ENCODE peak calls at places on chromosomes 5 and 9, in four cellular contexts. One of them, this sample, is unnamed.

GRCh38 chr9:110410926-110411325 is 73.3 kb upstream of the TXNDC8 start:
- DNase-seq in GM12878: no peak
- DNase-seq in K562: no peak
- DNase-seq in HepG2: no peak
- DNase-seq in this sample: no peak

GRCh38 chr9:125966456-125966855 is 219.3 kb downstream of the PBX3 start:
- DNase-seq in GM12878: no peak
- DNase-seq in K562: no peak
- DNase-seq in HepG2: no peak
- DNase-seq in this sample: no peak

GRCh38 chr5:36751881-36752280 is 124.7 kb upstream of the NIPBL start:
- DNase-seq in GM12878: no peak
- DNase-seq in K562: peak
- DNase-seq in HepG2: no peak
- DNase-seq in this sample: peak

GRCh38 chr9:38068616-38068865 is 486 bp downstream of the SHB start:
- DNase-seq in GM12878: no peak
- DNase-seq in K562: peak
- DNase-seq in HepG2: no peak
- DNase-seq in this sample: no peak

GRCh38 chr5:156474251-156474650 is 147.3 kb downstream of the SGCD start:
- DNase-seq in GM12878: no peak
- DNase-seq in K562: no peak
- DNase-seq in HepG2: no peak
- DNase-seq in this sample: no peak

GRCh38 chr9:133054194-133054890 is 7.4 kb upstream of the CEL start:
- DNase-seq in GM12878: no peak
- DNase-seq in K562: no peak
- DNase-seq in HepG2: no peak
- DNase-seq in this sample: no peak

GRCh38 chr5:143248822-143249579 is 154.5 kb downstream of the NR3C1 start:
- DNase-seq in GM12878: no peak
- DNase-seq in K562: peak
- DNase-seq in HepG2: peak
- DNase-seq in this sample: no peak

GRCh38 chr9:120867676-120868338 is 9.2 kb downstream of the PHF19 start:
- DNase-seq in GM12878: no peak
- DNase-seq in K562: no peak
- DNase-seq in HepG2: no peak
- DNase-seq in this sample: no peak

GRCh38 chr5:52794519-52794918 is 6.8 kb downstream of the ITGA1 start:
- DNase-seq in GM12878: no peak
- DNase-seq in K562: no peak
- DNase-seq in HepG2: peak
- DNase-seq in this sample: no peak

GRCh38 chr9:103364753-103365152 is 369.6 kb downstream of the CYLC2 start:
- DNase-seq in GM12878: no peak
- DNase-seq in K562: no peak
- DNase-seq in HepG2: no peak
- DNase-seq in this sample: no peak

GRCh38 chr9:6307551-6308096 is 20.6 kb upstream of the TPD52L3 start:
- DNase-seq in GM12878: no peak
- DNase-seq in K562: no peak
- DNase-seq in HepG2: no peak
- DNase-seq in this sample: no peak

GRCh38 chr5:43066799-43067741 is 27.0 kb upstream of the ANXA2R start:
- DNase-seq in GM12878: peak
- DNase-seq in K562: peak
- DNase-seq in HepG2: peak
- DNase-seq in this sample: peak

GRCh38 chr5:43066231-43066798 is 26.2 kb upstream of the ANXA2R start:
- DNase-seq in GM12878: peak
- DNase-seq in K562: peak
- DNase-seq in HepG2: peak
- DNase-seq in this sample: peak

GRCh38 chr5:43061352-43061751 is 21.2 kb upstream of the ANXA2R start:
- DNase-seq in GM12878: no peak
- DNase-seq in K562: no peak
- DNase-seq in HepG2: no peak
- DNase-seq in this sample: no peak

GRCh38 chr5:43065384-43066230 is 25.5 kb upstream of the ANXA2R start:
- DNase-seq in GM12878: no peak
- DNase-seq in K562: no peak
- DNase-seq in HepG2: no peak
- DNase-seq in this sample: peak

DNA sequence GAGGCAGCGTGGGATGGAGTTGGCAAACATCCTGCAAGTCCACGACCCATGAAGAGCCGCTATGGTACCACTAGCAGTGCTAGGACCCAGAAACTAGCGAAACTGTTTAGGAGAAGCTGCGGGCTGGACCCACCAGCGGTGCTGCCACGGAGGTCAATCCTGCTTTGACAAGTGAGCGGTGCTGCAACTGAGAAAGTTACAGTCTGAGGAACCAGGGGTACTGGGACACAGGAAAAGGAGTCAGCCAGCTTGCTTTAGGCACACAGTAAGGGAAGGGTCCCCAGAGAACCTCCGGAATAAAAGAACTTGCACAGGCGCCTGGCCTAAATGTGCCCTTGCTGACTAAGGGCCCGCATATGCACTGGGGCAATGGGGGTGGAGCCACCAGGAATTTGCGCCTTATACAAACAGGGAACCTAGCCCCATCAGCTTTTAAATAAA is 23.6 kb upstream of the ANXA2R start:
- DNase-seq in GM12878: no peak
- DNase-seq in K562: no peak
- DNase-seq in HepG2: no peak
- DNase-seq in this sample: peak
- TF ChIP-seq CREB1 in GM12878: no peak
- TF ChIP-seq CREB1 in K562: no peak
- TF ChIP-seq CREB1 in HepG2: no peak
- TF ChIP-seq CREB1 in this sample: no peak

DNA sequence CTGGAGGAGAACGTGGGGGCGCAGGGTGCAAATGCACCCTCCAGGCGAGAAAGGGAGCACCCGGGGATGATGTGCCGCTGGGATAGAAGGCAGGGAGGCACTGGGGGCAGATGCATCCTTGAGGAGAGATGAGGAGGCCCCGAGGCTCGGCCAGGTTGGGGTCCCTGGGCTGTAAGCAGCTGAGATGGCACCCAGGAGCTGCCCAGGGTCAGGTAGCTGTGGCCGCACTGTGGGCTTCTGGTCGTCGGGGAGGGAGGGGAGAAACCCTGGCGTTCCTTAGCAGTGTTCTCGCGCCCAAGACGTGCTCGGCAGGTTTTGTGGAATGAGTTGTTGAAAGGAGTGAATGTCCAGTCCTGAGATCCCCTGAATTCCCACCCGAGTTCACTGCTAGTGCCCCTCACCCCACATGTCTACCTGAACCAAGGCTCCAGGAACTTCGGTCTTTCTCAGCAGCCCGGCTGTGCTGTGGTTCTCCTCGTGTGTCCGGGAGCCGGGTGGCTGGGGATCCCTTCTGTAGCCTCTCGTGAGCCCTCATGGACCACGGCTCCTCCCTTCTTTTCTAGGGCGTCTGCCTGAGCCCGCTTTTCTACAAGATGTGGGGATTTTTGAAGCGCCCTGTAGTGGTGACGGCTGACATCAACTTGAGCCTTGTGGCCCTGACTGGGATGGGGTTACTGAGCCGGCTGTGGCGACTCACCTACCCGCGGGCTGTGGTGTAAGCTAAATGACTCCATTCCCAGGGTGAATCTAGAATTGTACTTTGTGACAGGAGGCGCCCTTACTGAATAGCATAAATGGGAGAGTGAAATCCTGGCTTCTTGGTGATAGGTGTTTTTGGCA is 1.1 kb downstream of the POMT1 start:
- DNase-seq in GM12878: no peak
- DNase-seq in K562: peak
- DNase-seq in HepG2: peak
- DNase-seq in this sample: peak
- TF ChIP-seq TCF7 in GM12878: no peak
- TF ChIP-seq TCF7 in K562: no peak
- TF ChIP-seq TCF7 in HepG2: no peak
- TF ChIP-seq TCF7 in this sample: no peak

GRCh38 chr5:72394688-72395087 is 74.5 kb downstream of the PTCD2 start:
- DNase-seq in GM12878: no peak
- DNase-seq in K562: no peak
- DNase-seq in HepG2: no peak
- DNase-seq in this sample: no peak
- TF ChIP-seq CREB1 in GM12878: no peak
- TF ChIP-seq CREB1 in K562: no peak
- TF ChIP-seq CREB1 in HepG2: no peak
- TF ChIP-seq CREB1 in this sample: no peak

GRCh38 chr9:8802242-8802641 is 1002.7 kb upstream of the DMAC1 start:
- DNase-seq in GM12878: no peak
- DNase-seq in K562: no peak
- DNase-seq in HepG2: no peak
- DNase-seq in this sample: no peak

GRCh38 chr9:8800196-8800595 is 1000.6 kb upstream of the DMAC1 start:
- DNase-seq in GM12878: no peak
- DNase-seq in K562: no peak
- DNase-seq in HepG2: no peak
- DNase-seq in this sample: no peak

GRCh38 chr9:8806150-8806549 is 1006.6 kb upstream of the DMAC1 start:
- DNase-seq in GM12878: no peak
- DNase-seq in K562: no peak
- DNase-seq in HepG2: no peak
- DNase-seq in this sample: no peak

GRCh38 chr9:8809747-8810146 is 1010.2 kb upstream of the DMAC1 start:
- DNase-seq in GM12878: no peak
- DNase-seq in K562: no peak
- DNase-seq in HepG2: no peak
- DNase-seq in this sample: no peak

GRCh38 chr9:8804618-8805017 is 1005.0 kb upstream of the DMAC1 start:
- DNase-seq in GM12878: no peak
- DNase-seq in K562: no peak
- DNase-seq in HepG2: no peak
- DNase-seq in this sample: no peak
- TF ChIP-seq TCF7 in GM12878: no peak
- TF ChIP-seq TCF7 in K562: no peak
- TF ChIP-seq TCF7 in HepG2: no peak
- TF ChIP-seq TCF7 in this sample: no peak

GRCh38 chr5:80061541-80061940 is 26.4 kb downstream of the THBS4 start:
- DNase-seq in GM12878: no peak
- DNase-seq in K562: no peak
- DNase-seq in HepG2: peak
- DNase-seq in this sample: no peak
- TF ChIP-seq CREB1 in GM12878: no peak
- TF ChIP-seq CREB1 in K562: no peak
- TF ChIP-seq CREB1 in HepG2: no peak
- TF ChIP-seq CREB1 in this sample: no peak

DNA sequence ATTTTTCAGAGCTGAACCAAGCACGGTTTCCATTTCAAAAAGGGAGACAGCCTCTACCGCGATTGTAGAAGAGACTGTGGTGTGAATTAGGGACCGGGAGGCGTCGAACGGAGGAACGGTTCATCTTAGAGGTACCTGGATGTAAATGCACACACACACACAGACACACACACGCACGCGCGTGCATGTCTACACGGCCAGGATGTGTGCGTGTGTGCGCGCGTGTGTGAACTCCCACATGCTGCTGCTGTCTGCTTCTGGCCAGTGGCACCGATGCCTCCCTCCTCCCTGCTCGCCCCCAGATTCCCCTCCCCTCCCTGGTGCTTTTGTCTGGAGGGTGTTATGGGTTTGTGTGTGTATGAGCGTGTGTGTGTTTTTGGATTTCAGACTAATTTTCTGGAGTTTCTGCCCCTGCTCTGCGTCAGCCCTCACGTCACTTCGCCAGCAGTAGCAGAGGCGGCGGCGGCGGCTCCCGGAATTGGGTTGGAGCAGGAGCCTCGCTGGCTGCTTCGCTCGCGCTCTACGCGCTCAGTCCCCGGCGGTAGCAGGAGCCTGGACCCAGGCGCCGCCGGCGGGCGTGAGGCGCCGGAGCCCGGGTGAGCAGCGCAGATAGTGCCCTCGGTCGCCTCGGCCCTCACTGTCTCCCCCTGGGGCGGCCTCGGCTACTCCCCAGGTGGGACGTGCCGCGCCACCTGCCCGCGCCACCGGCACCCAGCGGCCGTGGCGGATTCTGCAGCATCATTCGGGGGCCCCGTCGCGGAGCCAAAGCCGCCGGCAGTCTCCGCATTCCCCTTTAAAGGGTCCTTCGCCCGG is at the start of gene NTRK2:
- DNase-seq in GM12878: no peak
- DNase-seq in K562: no peak
- DNase-seq in HepG2: no peak
- DNase-seq in this sample: peak
- TF ChIP-seq TCF7 in GM12878: no peak
- TF ChIP-seq TCF7 in K562: no peak
- TF ChIP-seq TCF7 in HepG2: no peak
- TF ChIP-seq TCF7 in this sample: no peak

GRCh38 chr5:178222292-178222691 is 10.3 kb downstream of the PHYKPL start:
- DNase-seq in GM12878: no peak
- DNase-seq in K562: no peak
- DNase-seq in HepG2: no peak
- DNase-seq in this sample: no peak
- TF ChIP-seq CREB1 in GM12878: no peak
- TF ChIP-seq CREB1 in K562: no peak
- TF ChIP-seq CREB1 in HepG2: no peak
- TF ChIP-seq CREB1 in this sample: no peak

GRCh38 chr9:137464291-137464999 is 5.3 kb upstream of the NSMF start:
- DNase-seq in GM12878: no peak
- DNase-seq in K562: no peak
- DNase-seq in HepG2: no peak
- DNase-seq in this sample: no peak
- TF ChIP-seq TCF7 in GM12878: no peak
- TF ChIP-seq TCF7 in K562: no peak
- TF ChIP-seq TCF7 in HepG2: no peak
- TF ChIP-seq TCF7 in this sample: no peak

GRCh38 chr5:112419596-112420110 is 576 bp upstream of the EPB41L4A start:
- DNase-seq in GM12878: no peak
- DNase-seq in K562: peak
- DNase-seq in HepG2: no peak
- DNase-seq in this sample: peak

GRCh38 chr5:112418412-112419049 is 546 bp downstream of the EPB41L4A start:
- DNase-seq in GM12878: no peak
- DNase-seq in K562: no peak
- DNase-seq in HepG2: no peak
- DNase-seq in this sample: no peak

GRCh38 chr5:112419050-112419595 is at the start of gene EPB41L4A:
- DNase-seq in GM12878: no peak
- DNase-seq in K562: no peak
- DNase-seq in HepG2: no peak
- DNase-seq in this sample: peak

GRCh38 chr5:112420111-112420864 is 1.2 kb upstream of the EPB41L4A start:
- DNase-seq in GM12878: peak
- DNase-seq in K562: peak
- DNase-seq in HepG2: peak
- DNase-seq in this sample: peak

GRCh38 chr5:112417931-112418358 is 1.1 kb downstream of the EPB41L4A start:
- DNase-seq in GM12878: peak
- DNase-seq in K562: no peak
- DNase-seq in HepG2: no peak
- DNase-seq in this sample: no peak
- TF ChIP-seq CREB1 in GM12878: no peak
- TF ChIP-seq CREB1 in K562: no peak
- TF ChIP-seq CREB1 in HepG2: no peak
- TF ChIP-seq CREB1 in this sample: no peak

GRCh38 chr5:102018690-102019089 is 277.4 kb downstream of the SLCO4C1 start:
- DNase-seq in GM12878: no peak
- DNase-seq in K562: no peak
- DNase-seq in HepG2: peak
- DNase-seq in this sample: peak
- TF ChIP-seq TCF7 in GM12878: no peak
- TF ChIP-seq TCF7 in K562: no peak
- TF ChIP-seq TCF7 in HepG2: no peak
- TF ChIP-seq TCF7 in this sample: no peak

This sample was measured in WTC11.